ENCODE peak calls at places on chromosomes 1 and 21, in five cellular contexts. One of them, this sample, is unnamed.

GRCh38 chr1:244231193-244231571 is 180.1 kb downstream of the ZBTB18 start:
- ATAC-seq in right cardiac atrium: peak; percentile 9
- ATAC-seq in left lung: peak; percentile 37
- ATAC-seq in foreskin keratinocyte: peak; percentile 35
- ATAC-seq in A549: no peak
- ATAC-seq in this sample: peak; percentile 60

GRCh38 chr1:203076031-203076511 is 9.7 kb downstream of the MYOG start:
- ATAC-seq in A549: no peak
- ATAC-seq in foreskin keratinocyte: peak; percentile 10
- ATAC-seq in right cardiac atrium: peak; percentile 40
- ATAC-seq in left lung: peak; percentile 55
- ATAC-seq in this sample: no peak

GRCh38 chr1:108190686-108191416 is 9.3 kb downstream of the SLC25A24 start:
- ATAC-seq in foreskin keratinocyte: no peak
- ATAC-seq in left lung: peak; percentile 86
- ATAC-seq in A549: no peak
- ATAC-seq in right cardiac atrium: no peak
- ATAC-seq in this sample: no peak

GRCh38 chr1:167454304-167454928 is 63.9 kb downstream of the CD247 start:
- ATAC-seq in foreskin keratinocyte: no peak
- ATAC-seq in right cardiac atrium: no peak
- ATAC-seq in left lung: no peak
- ATAC-seq in A549: no peak
- ATAC-seq in this sample: no peak

GRCh38 chr21:45428534-45428933 is 23.6 kb downstream of the COL18A1 start:
- ATAC-seq in right cardiac atrium: no peak
- ATAC-seq in foreskin keratinocyte: no peak
- ATAC-seq in left lung: no peak
- ATAC-seq in A549: no peak
- ATAC-seq in this sample: no peak

GRCh38 chr1:21622466-21623315 is 46.5 kb downstream of the RAP1GAP start:
- ATAC-seq in right cardiac atrium: no peak
- ATAC-seq in foreskin keratinocyte: peak; percentile 37
- ATAC-seq in left lung: peak; percentile 66
- ATAC-seq in A549: peak; percentile 51
- ATAC-seq in this sample: no peak

GRCh38 chr21:28798798-28799197 is 193.9 kb downstream of the LTN1 start:
- ATAC-seq in foreskin keratinocyte: no peak
- ATAC-seq in right cardiac atrium: no peak
- ATAC-seq in A549: no peak
- ATAC-seq in left lung: no peak
- ATAC-seq in this sample: peak; percentile 63

GRCh38 chr21:34956416-34957316 is 92.4 kb downstream of the RUNX1 start:
- ATAC-seq in left lung: no peak
- ATAC-seq in A549: no peak
- ATAC-seq in foreskin keratinocyte: no peak
- ATAC-seq in right cardiac atrium: no peak
- ATAC-seq in this sample: no peak

GRCh38 chr1:50426108-50426700 is 3.0 kb upstream of the DMRTA2 start:
- ATAC-seq in A549: no peak
- ATAC-seq in right cardiac atrium: no peak
- ATAC-seq in foreskin keratinocyte: no peak
- ATAC-seq in left lung: no peak
- ATAC-seq in this sample: peak; percentile 1

GRCh38 chr1:158728510-158729225 is 8.1 kb upstream of the OR6K3 start:
- ATAC-seq in A549: no peak
- ATAC-seq in foreskin keratinocyte: no peak
- ATAC-seq in left lung: no peak
- ATAC-seq in right cardiac atrium: no peak
- ATAC-seq in this sample: no peak

GRCh38 chr1:24338447-24338846 is 19.3 kb downstream of the GRHL3 start:
- ATAC-seq in left lung: no peak
- ATAC-seq in foreskin keratinocyte: no peak
- ATAC-seq in right cardiac atrium: no peak
- ATAC-seq in A549: no peak
- ATAC-seq in this sample: no peak

GRCh38 chr1:228340686-228341449 is 65.8 kb downstream of the TRIM11 start:
- ATAC-seq in foreskin keratinocyte: no peak
- ATAC-seq in right cardiac atrium: no peak
- ATAC-seq in left lung: no peak
- ATAC-seq in A549: no peak
- ATAC-seq in this sample: no peak

GRCh38 chr1:178871551-178872320 is 859 bp upstream of the ANGPTL1 start:
- ATAC-seq in right cardiac atrium: no peak
- ATAC-seq in foreskin keratinocyte: no peak
- ATAC-seq in A549: no peak
- ATAC-seq in left lung: peak; percentile 58
- ATAC-seq in this sample: no peak

GRCh38 chr1:99645699-99646531 is at the start of gene PALMD:
- ATAC-seq in foreskin keratinocyte: peak; percentile 77
- ATAC-seq in left lung: peak; percentile 80
- ATAC-seq in A549: peak; percentile 84
- ATAC-seq in right cardiac atrium: peak; percentile 78
- ATAC-seq in this sample: peak; percentile 77

GRCh38 chr1:3869751-3870301 is 12.6 kb downstream of the DFFB start:
- ATAC-seq in A549: no peak
- ATAC-seq in left lung: no peak
- ATAC-seq in foreskin keratinocyte: peak; percentile 75
- ATAC-seq in right cardiac atrium: no peak
- ATAC-seq in this sample: no peak

GRCh38 chr1:161172776-161173376 is 4.4 kb downstream of the B4GALT3 start:
- ATAC-seq in left lung: no peak
- ATAC-seq in right cardiac atrium: no peak
- ATAC-seq in foreskin keratinocyte: no peak
- ATAC-seq in A549: no peak
- ATAC-seq in this sample: no peak

GRCh38 chr1:91876040-91876470 is 9.9 kb downstream of the TGFBR3 start:
- ATAC-seq in right cardiac atrium: no peak
- ATAC-seq in A549: no peak
- ATAC-seq in foreskin keratinocyte: no peak
- ATAC-seq in left lung: no peak
- ATAC-seq in this sample: no peak

GRCh38 chr1:20282544-20282943 is 8.1 kb upstream of the VWA5B1 start:
- ATAC-seq in A549: no peak
- ATAC-seq in right cardiac atrium: peak; percentile 82
- ATAC-seq in foreskin keratinocyte: no peak
- ATAC-seq in left lung: no peak
- ATAC-seq in this sample: no peak

GRCh38 chr1:248793592-248793991 is 32.1 kb downstream of the SH3BP5L start:
- ATAC-seq in right cardiac atrium: no peak
- ATAC-seq in foreskin keratinocyte: no peak
- ATAC-seq in left lung: no peak
- ATAC-seq in A549: no peak
- ATAC-seq in this sample: no peak

GRCh38 chr21:45723049-45723958 is 79.8 kb downstream of the PCBP3 start:
- ATAC-seq in right cardiac atrium: no peak
- ATAC-seq in A549: no peak
- ATAC-seq in foreskin keratinocyte: no peak
- ATAC-seq in left lung: no peak
- ATAC-seq in this sample: no peak

GRCh38 chr1:94819584-94819944 is 593 bp upstream of the SLC44A3 start:
- ATAC-seq in right cardiac atrium: no peak
- ATAC-seq in foreskin keratinocyte: no peak
- ATAC-seq in A549: peak; percentile 31
- ATAC-seq in left lung: peak; percentile 8
- ATAC-seq in this sample: no peak

GRCh38 chr1:193589597-193590040 is 403.2 kb upstream of the B3GALT2 start:
- ATAC-seq in A549: no peak
- ATAC-seq in left lung: peak; percentile 25
- ATAC-seq in foreskin keratinocyte: peak; percentile 42
- ATAC-seq in right cardiac atrium: peak; percentile 72
- ATAC-seq in this sample: peak; percentile 74

GRCh38 chr21:44363278-44363677 is 9.9 kb downstream of the TRPM2 start:
- ATAC-seq in A549: no peak
- ATAC-seq in left lung: no peak
- ATAC-seq in foreskin keratinocyte: no peak
- ATAC-seq in right cardiac atrium: no peak
- ATAC-seq in this sample: no peak

GRCh38 chr1:227880342-227880924 is 65.0 kb downstream of the PRSS38 start:
- ATAC-seq in right cardiac atrium: no peak
- ATAC-seq in left lung: no peak
- ATAC-seq in foreskin keratinocyte: no peak
- ATAC-seq in A549: no peak
- ATAC-seq in this sample: no peak

GRCh38 chr1:107545056-107545597 is 404.3 kb downstream of the NTNG1 start:
- ATAC-seq in left lung: no peak
- ATAC-seq in right cardiac atrium: no peak
- ATAC-seq in A549: no peak
- ATAC-seq in foreskin keratinocyte: no peak
- ATAC-seq in this sample: no peak

GRCh38 chr1:164562947-164563346 is 4.0 kb downstream of the PBX1 start:
- ATAC-seq in left lung: no peak
- ATAC-seq in right cardiac atrium: no peak
- ATAC-seq in foreskin keratinocyte: no peak
- ATAC-seq in A549: no peak
- ATAC-seq in this sample: no peak

GRCh38 chr1:183956559-183957188 is 80.9 kb downstream of the COLGALT2 start:
- ATAC-seq in foreskin keratinocyte: peak; percentile 93
- ATAC-seq in left lung: peak; percentile 92
- ATAC-seq in right cardiac atrium: peak; percentile 63
- ATAC-seq in A549: peak; percentile 76
- ATAC-seq in this sample: peak; percentile 99

GRCh38 chr1:47876587-47876963 is 120.6 kb downstream of the TRABD2B start:
- ATAC-seq in A549: no peak
- ATAC-seq in right cardiac atrium: no peak
- ATAC-seq in left lung: no peak
- ATAC-seq in foreskin keratinocyte: no peak
- ATAC-seq in this sample: no peak

GRCh38 chr21:39641827-39642450 is 29.2 kb downstream of the B3GALT5 start:
- ATAC-seq in foreskin keratinocyte: no peak
- ATAC-seq in A549: no peak
- ATAC-seq in left lung: no peak
- ATAC-seq in right cardiac atrium: no peak
- ATAC-seq in this sample: no peak

GRCh38 chr1:86739901-86740507 is 35.6 kb downstream of the SH3GLB1 start:
- ATAC-seq in foreskin keratinocyte: no peak
- ATAC-seq in right cardiac atrium: peak; percentile 38
- ATAC-seq in A549: no peak
- ATAC-seq in left lung: peak; percentile 75
- ATAC-seq in this sample: peak; percentile 20

GRCh38 chr21:45129231-45129923 is 55.0 kb downstream of the ADARB1 start:
- ATAC-seq in left lung: peak; percentile 25
- ATAC-seq in right cardiac atrium: peak; percentile 75
- ATAC-seq in A549: peak; percentile 40
- ATAC-seq in foreskin keratinocyte: peak; percentile 44
- ATAC-seq in this sample: peak; percentile 23

GRCh38 chr21:21971384-21971783 is 973.2 kb downstream of the NCAM2 start:
- ATAC-seq in foreskin keratinocyte: no peak
- ATAC-seq in A549: no peak
- ATAC-seq in right cardiac atrium: no peak
- ATAC-seq in left lung: no peak
- ATAC-seq in this sample: peak; percentile 80